ENCODE peak calls at places on chromosomes 16 and 17, in seven cellular contexts. E, Y, I, Q, H, K and O are unnamed samples.

GRCh38 chr17:50642722-50643656 is 8.3 kb downstream of the ABCC3 start:
- DNase-seq in E (no peak), Y (no peak), I (no peak), Q (no peak), H (peak; percentile 43), K (no peak), O (no peak)

GRCh38 chr16:51359141-51359960 is 208.3 kb upstream of the SALL1 start:
- DNase-seq in E (no peak), Y (peak; percentile 17), I (peak; percentile 7), Q (peak; percentile 5), H (no peak), K (no peak), O (no peak)

GRCh38 chr17:77634710-77635109 is 323.8 kb upstream of the TNRC6C start:
- DNase-seq in E (no peak), Y (no peak), I (peak; percentile 20), Q (no peak), H (no peak), K (no peak), O (no peak)

GRCh38 chr16:67525176-67525860 is 3.3 kb upstream of the RIPOR1 start:
- DNase-seq in E (no peak), Y (no peak), I (no peak), Q (peak; percentile 37), H (peak; percentile 43), K (no peak), O (no peak)

GRCh38 chr17:6639651-6640535 is 618 bp downstream of the KIAA0753 start:
- DNase-seq in E (no peak), Y (peak; percentile 32), I (peak; percentile 47), Q (peak; percentile 38), H (peak; percentile 33), K (peak; percentile 8), O (no peak)

GRCh38 chr17:69654981-69655581 is 240.6 kb downstream of the MAP2K6 start:
- DNase-seq in E (no peak), Y (no peak), I (no peak), Q (peak; percentile 95), H (peak; percentile 72), K (no peak), O (no peak)

GRCh38 chr17:56451629-56452028 is 141.9 kb upstream of the NOG start:
- DNase-seq in E (no peak), Y (no peak), I (no peak), Q (peak; percentile 25), H (peak; percentile 4), K (no peak), O (no peak)

GRCh38 chr17:8872036-8872704 is 4.7 kb upstream of the PIK3R6 start:
- DNase-seq in E (no peak), Y (no peak), I (no peak), Q (no peak), H (no peak), K (no peak), O (no peak)

GRCh38 chr16:4097826-4098240 is 18.4 kb downstream of the ADCY9 start:
- DNase-seq in E (no peak), Y (no peak), I (no peak), Q (peak; percentile 70), H (no peak), K (no peak), O (no peak)

GRCh38 chr16:81713295-81713772 is 65.8 kb upstream of the PLCG2 start:
- DNase-seq in E (no peak), Y (no peak), I (no peak), Q (no peak), H (no peak), K (no peak), O (no peak)

GRCh38 chr17:48927978-48928716 is 16.5 kb downstream of the SNF8 start:
- DNase-seq in E (no peak), Y (no peak), I (no peak), Q (no peak), H (no peak), K (peak; percentile 67), O (no peak)

GRCh38 chr16:66603537-66604375 is 748 bp upstream of the CMTM3 start:
- DNase-seq in E (peak; percentile 74), Y (peak; percentile 66), I (peak; percentile 59), Q (peak; percentile 58), H (peak; percentile 42), K (peak; percentile 78), O (peak; percentile 44)

GRCh38 chr17:73646409-73647305 is 2.4 kb upstream of the SDK2 start:
- DNase-seq in E (no peak), Y (no peak), I (no peak), Q (no peak), H (no peak), K (no peak), O (no peak)

GRCh38 chr17:29018788-29019474 is 13.1 kb upstream of the SEZ6 start:
- DNase-seq in E (no peak), Y (no peak), I (no peak), Q (no peak), H (no peak), K (no peak), O (no peak)

GRCh38 chr16:8628981-8629725 is 7.7 kb downstream of the METTL22 start:
- DNase-seq in E (no peak), Y (no peak), I (no peak), Q (no peak), H (no peak), K (no peak), O (no peak)

GRCh38 chr17:74408262-74408661 is 23.6 kb upstream of the GPRC5C start:
- DNase-seq in E (no peak), Y (no peak), I (no peak), Q (no peak), H (peak; percentile 18), K (peak; percentile 50), O (peak; percentile 41)

GRCh38 chr16:83312846-83313245 is 494.9 kb upstream of the HSBP1 start:
- DNase-seq in E (no peak), Y (no peak), I (no peak), Q (no peak), H (no peak), K (no peak), O (no peak)

GRCh38 chr16:68272501-68273209 is 8.3 kb downstream of the SLC7A6 start:
- DNase-seq in E (no peak), Y (no peak), I (peak; percentile 55), Q (no peak), H (no peak), K (no peak), O (no peak)

DNA sequence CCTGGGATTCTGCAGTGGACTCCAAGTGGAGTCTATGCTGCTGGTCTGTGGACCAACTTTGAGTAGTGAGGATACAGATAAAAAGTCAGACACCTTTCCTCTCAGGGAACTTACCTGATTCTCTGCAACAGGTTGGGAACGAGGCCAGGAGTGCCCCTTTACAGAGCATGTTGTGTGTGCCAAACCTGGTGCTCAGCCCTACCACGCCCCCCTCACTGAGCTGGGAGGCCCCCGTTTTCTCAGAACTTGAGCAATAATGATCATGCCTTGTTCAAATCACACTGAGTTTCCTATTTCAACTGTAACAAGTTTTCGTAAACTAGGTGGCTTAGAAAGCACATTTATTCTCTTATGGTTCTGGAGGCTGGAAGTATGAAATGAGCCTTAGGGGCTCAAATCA is 182.0 kb downstream of the COPRS start:
- DNase-seq in E (no peak), Y (no peak), I (no peak), Q (no peak), H (no peak), K (no peak), O (no peak)
- H3K36me3 ChIP-seq in E (no peaks in the 10 kb centered on the region), Y (no peaks in the 10 kb centered on the region), I (no peaks in the 10 kb centered on the region), Q (no peaks in the 10 kb centered on the region), H (no peaks in the 10 kb centered on the region), K (no peaks in the 10 kb centered on the region), O (no peaks in the 10 kb centered on the region)

DNA sequence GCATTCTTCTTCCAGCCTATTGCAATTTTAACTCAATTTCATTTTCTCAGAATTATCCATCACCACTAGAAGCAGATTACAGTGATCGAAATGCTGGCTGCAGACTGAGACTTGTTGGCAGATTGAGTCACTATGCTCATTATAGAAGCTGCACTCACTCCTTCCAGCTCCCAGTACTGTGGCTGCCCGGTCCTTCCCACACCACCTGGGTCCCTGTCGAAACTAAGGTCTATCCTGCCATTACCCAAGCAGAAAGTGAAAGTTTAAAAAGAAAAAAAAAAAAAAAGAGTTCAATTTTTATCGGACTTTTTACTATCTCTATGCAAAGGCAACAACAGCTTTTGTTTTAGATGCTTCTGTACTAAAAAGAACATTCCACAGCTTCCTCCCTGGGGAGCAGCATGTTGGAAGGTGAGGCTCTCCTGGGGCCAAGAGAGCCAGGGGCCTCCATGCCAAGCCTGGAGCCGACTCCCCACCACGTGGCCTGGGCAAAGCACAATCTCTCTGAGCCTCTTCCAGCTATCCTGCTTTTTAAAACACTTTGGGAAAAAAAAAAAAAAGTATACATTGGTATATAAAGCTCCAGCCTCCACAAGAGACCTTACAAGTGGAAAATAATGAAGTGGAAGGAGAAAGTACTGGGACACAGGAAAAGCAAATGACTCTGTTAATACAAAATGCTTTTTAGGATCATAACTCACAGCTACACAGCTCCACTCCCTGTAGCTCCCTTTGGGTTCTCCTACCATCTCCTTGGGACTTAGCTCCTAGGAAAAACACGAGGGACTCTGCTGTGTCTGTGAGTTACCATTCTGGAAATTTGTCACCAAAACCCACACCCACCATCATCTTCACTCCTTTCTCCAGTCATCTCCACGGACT is 77.8 kb downstream of the USP31 start:
- DNase-seq in E (no peak), Y (peak; percentile 50), I (no peak), Q (peak; percentile 37), H (peak; percentile 84), K (no peak), O (no peak)
- H3K36me3 ChIP-seq in E (peaks cover 31% of the 10 kb centered on the region), Y (peaks cover 19% of the 10 kb centered on the region), I (peaks cover 24% of the 10 kb centered on the region), Q (peaks cover 13% of the 10 kb centered on the region), H (peaks cover 37% of the 10 kb centered on the region), K (peaks cover 37% of the 10 kb centered on the region), O (peaks cover 39% of the 10 kb centered on the region)

GRCh38 chr17:35866356-35866950 is 2.2 kb downstream of the HEATR9 start:
- DNase-seq in E (no peak), Y (no peak), I (no peak), Q (peak; percentile 16), H (no peak), K (no peak), O (no peak)
- H3K36me3 ChIP-seq in E (no peaks in the 10 kb centered on the region), Y (no peaks in the 10 kb centered on the region), I (no peaks in the 10 kb centered on the region), Q (no peaks in the 10 kb centered on the region), H (no peaks in the 10 kb centered on the region), K (no peaks in the 10 kb centered on the region), O (no peaks in the 10 kb centered on the region)

DNA sequence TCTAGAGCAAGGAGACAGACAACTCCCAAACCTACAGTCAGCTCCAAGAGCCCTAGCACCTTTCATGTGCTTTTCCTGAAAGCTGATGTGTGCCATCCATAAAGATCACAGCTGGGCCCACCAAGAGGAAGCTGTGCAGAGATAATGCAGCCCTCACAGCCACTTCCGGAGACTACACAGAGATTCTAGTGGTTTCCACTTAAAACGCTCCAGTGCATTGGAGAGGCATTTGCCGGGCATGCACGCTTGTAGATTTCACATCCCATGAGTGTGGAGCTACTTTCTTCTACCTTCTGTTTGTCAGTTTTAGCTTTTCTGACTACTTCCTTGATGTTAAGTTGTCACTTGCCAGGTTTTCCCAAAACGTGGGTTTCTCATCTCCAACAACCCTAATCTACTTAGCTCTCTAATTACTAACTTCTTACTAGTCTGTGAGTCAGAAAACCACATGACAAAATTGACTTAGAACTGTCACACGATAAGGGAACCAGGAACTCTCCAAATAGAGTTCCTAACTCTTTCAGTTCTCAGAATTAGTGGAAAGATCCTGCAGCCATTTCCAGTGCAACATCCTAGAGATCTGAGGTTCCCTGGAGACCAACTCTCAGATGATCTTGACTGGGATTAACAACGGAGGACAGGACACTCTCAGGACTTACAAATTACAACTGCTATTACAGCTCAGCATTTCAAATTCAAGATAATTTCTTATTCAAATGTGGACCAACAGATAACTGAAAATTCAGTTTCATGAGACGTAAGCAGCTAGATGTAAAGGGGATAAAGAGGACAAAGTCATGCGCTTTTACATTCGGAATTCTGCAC is 28.6 kb downstream of the PMP22 start:
- DNase-seq in E (no peak), Y (no peak), I (no peak), Q (peak; percentile 23), H (no peak), K (no peak), O (no peak)
- H3K36me3 ChIP-seq in E (peaks cover 43% of the 10 kb centered on the region), Y (peaks cover 65% of the 10 kb centered on the region), I (peaks cover 7% of the 10 kb centered on the region), Q (peaks cover 68% of the 10 kb centered on the region), H (no peaks in the 10 kb centered on the region), K (peaks cover 16% of the 10 kb centered on the region), O (peaks cover 23% of the 10 kb centered on the region)